ENCODE peak calls at places on chromosome 20, in five cellular contexts. One of them, this sample, is unnamed.
A peak's percentile ranks its signal among the peaks of the same experiment; 100 is the strongest.

GRCh38 chr20:18788021-18788420 is 25.6 kb upstream of the SCP2D1 start:
- ATAC-seq in K562: no peak
- ATAC-seq in GM12878: no peak
- ATAC-seq in A549: no peak
- ATAC-seq in HepG2: no peak
- ATAC-seq in this sample: no peak

GRCh38 chr20:60008130-60008808 is 50.0 kb downstream of the CDH26 start:
- ATAC-seq in K562: no peak
- ATAC-seq in GM12878: peak; percentile 35
- ATAC-seq in A549: no peak
- ATAC-seq in HepG2: no peak
- ATAC-seq in this sample: no peak

GRCh38 chr20:62743777-62744317 is 35.2 kb downstream of the NTSR1 start:
- ATAC-seq in K562: no peak
- ATAC-seq in GM12878: no peak
- ATAC-seq in A549: no peak
- ATAC-seq in HepG2: no peak
- ATAC-seq in this sample: no peak

GRCh38 chr20:54665812-54666211 is 190.4 kb downstream of the DOK5 start:
- ATAC-seq in K562: no peak
- ATAC-seq in GM12878: no peak
- ATAC-seq in A549: no peak
- ATAC-seq in HepG2: no peak
- ATAC-seq in this sample: no peak

GRCh38 chr20:45279992-45280391 is 25.6 kb upstream of the SLPI start:
- ATAC-seq in K562: no peak
- ATAC-seq in GM12878: no peak
- ATAC-seq in A549: no peak
- ATAC-seq in HepG2: no peak
- ATAC-seq in this sample: no peak

GRCh38 chr20:55471052-55472006 is 534.0 kb downstream of the CBLN4 start:
- ATAC-seq in K562: no peak
- ATAC-seq in GM12878: no peak
- ATAC-seq in A549: no peak
- ATAC-seq in HepG2: peak; percentile 93
- ATAC-seq in this sample: no peak

GRCh38 chr20:2023151-2023550 is 29.3 kb upstream of the PDYN start:
- ATAC-seq in K562: no peak
- ATAC-seq in GM12878: no peak
- ATAC-seq in A549: no peak
- ATAC-seq in HepG2: no peak
- ATAC-seq in this sample: no peak

GRCh38 chr20:64266988-64267387 is 11.4 kb downstream of the PCMTD2 start:
- ATAC-seq in K562: no peak
- ATAC-seq in GM12878: no peak
- ATAC-seq in A549: no peak
- ATAC-seq in HepG2: no peak
- ATAC-seq in this sample: no peak

GRCh38 chr20:58441723-58442122 is 52.7 kb downstream of the VAPB start:
- ATAC-seq in K562: no peak
- ATAC-seq in GM12878: no peak
- ATAC-seq in A549: no peak
- ATAC-seq in HepG2: no peak
- ATAC-seq in this sample: no peak

GRCh38 chr20:49385471-49385870 is 97.0 kb downstream of the KCNB1 start:
- ATAC-seq in K562: peak; percentile 93
- ATAC-seq in GM12878: peak; percentile 97
- ATAC-seq in A549: peak; percentile 92
- ATAC-seq in HepG2: peak; percentile 76
- ATAC-seq in this sample: no peak

GRCh38 chr20:53866787-53867740 is 203.3 kb downstream of the BCAS1 start:
- ATAC-seq in K562: no peak
- ATAC-seq in GM12878: peak; percentile 77
- ATAC-seq in A549: peak; percentile 44
- ATAC-seq in HepG2: peak; percentile 72
- ATAC-seq in this sample: peak; percentile 28

GRCh38 chr20:22686097-22686496 is 101.7 kb upstream of the FOXA2 start:
- ATAC-seq in K562: peak; percentile 91
- ATAC-seq in GM12878: peak; percentile 73
- ATAC-seq in A549: peak; percentile 90
- ATAC-seq in HepG2: peak; percentile 58
- ATAC-seq in this sample: peak; percentile 23

GRCh38 chr20:10634683-10635411 is 39.0 kb downstream of the JAG1 start:
- ATAC-seq in K562: no peak
- ATAC-seq in GM12878: no peak
- ATAC-seq in A549: peak; percentile 14
- ATAC-seq in HepG2: no peak
- ATAC-seq in this sample: no peak

GRCh38 chr20:35015863-35016193 is 60.2 kb downstream of the MYH7B start:
- ATAC-seq in K562: no peak
- ATAC-seq in GM12878: no peak
- ATAC-seq in A549: no peak
- ATAC-seq in HepG2: no peak
- ATAC-seq in this sample: no peak

GRCh38 chr20:6162239-6162638 is 39.4 kb upstream of the FERMT1 start:
- ATAC-seq in K562: no peak
- ATAC-seq in GM12878: no peak
- ATAC-seq in A549: no peak
- ATAC-seq in HepG2: no peak
- ATAC-seq in this sample: peak; percentile 79

GRCh38 chr20:57930328-57930727 is 220.5 kb upstream of the PMEPA1 start:
- ATAC-seq in K562: no peak
- ATAC-seq in GM12878: no peak
- ATAC-seq in A549: no peak
- ATAC-seq in HepG2: no peak
- ATAC-seq in this sample: no peak

GRCh38 chr20:46713957-46714834 is 4.7 kb downstream of the SLC2A10 start:
- ATAC-seq in K562: no peak
- ATAC-seq in GM12878: no peak
- ATAC-seq in A549: no peak
- ATAC-seq in HepG2: no peak
- ATAC-seq in this sample: no peak

GRCh38 chr20:4867036-4867435 is 134.3 kb downstream of the SLC23A2 start:
- ATAC-seq in K562: no peak
- ATAC-seq in GM12878: no peak
- ATAC-seq in A549: no peak
- ATAC-seq in HepG2: no peak
- ATAC-seq in this sample: no peak

GRCh38 chr20:47568837-47569410 is 67.2 kb downstream of the NCOA3 start:
- ATAC-seq in K562: no peak
- ATAC-seq in GM12878: no peak
- ATAC-seq in A549: no peak
- ATAC-seq in HepG2: no peak
- ATAC-seq in this sample: no peak

GRCh38 chr20:50121858-50122271 is 8.9 kb upstream of the UBE2V1 start:
- ATAC-seq in K562: peak; percentile 68
- ATAC-seq in GM12878: peak; percentile 51
- ATAC-seq in A549: peak; percentile 75
- ATAC-seq in HepG2: peak; percentile 51
- ATAC-seq in this sample: no peak

GRCh38 chr20:46893877-46894578 is 615 bp upstream of the EYA2 start:
- ATAC-seq in K562: no peak
- ATAC-seq in GM12878: no peak
- ATAC-seq in A549: peak; percentile 64
- ATAC-seq in HepG2: no peak
- ATAC-seq in this sample: no peak

GRCh38 chr20:8431538-8432434 is 299.7 kb downstream of the PLCB1 start:
- ATAC-seq in K562: no peak
- ATAC-seq in GM12878: no peak
- ATAC-seq in A549: no peak
- ATAC-seq in HepG2: no peak
- ATAC-seq in this sample: peak; percentile 44
- TF ChIP-seq EP300 in K562: no peak
- TF ChIP-seq EP300 in GM12878: no peak
- TF ChIP-seq EP300 in A549: no peak
- TF ChIP-seq EP300 in HepG2: no peak
- TF ChIP-seq EP300 in this sample: no peak

GRCh38 chr20:19944772-19945459 is 72.2 kb upstream of the NAA20 start:
- ATAC-seq in K562: no peak
- ATAC-seq in GM12878: peak; percentile 82
- ATAC-seq in A549: no peak
- ATAC-seq in HepG2: no peak
- ATAC-seq in this sample: no peak
- TF ChIP-seq EP300 in K562: no peak
- TF ChIP-seq EP300 in GM12878: peak; percentile 88
- TF ChIP-seq EP300 in A549: no peak
- TF ChIP-seq EP300 in HepG2: no peak
- TF ChIP-seq EP300 in this sample: no peak

GRCh38 chr20:37397954-37398749 is 52.2 kb downstream of the SRC start:
- ATAC-seq in K562: no peak
- ATAC-seq in GM12878: no peak
- ATAC-seq in A549: no peak
- ATAC-seq in HepG2: peak; percentile 9
- ATAC-seq in this sample: no peak

GRCh38 chr20:37395921-37396519 is 50.1 kb downstream of the SRC start:
- ATAC-seq in K562: peak; percentile 14
- ATAC-seq in GM12878: no peak
- ATAC-seq in A549: peak; percentile 2
- ATAC-seq in HepG2: no peak
- ATAC-seq in this sample: peak; percentile 13

GRCh38 chr20:37395411-37395800 is 49.5 kb downstream of the SRC start:
- ATAC-seq in K562: no peak
- ATAC-seq in GM12878: no peak
- ATAC-seq in A549: no peak
- ATAC-seq in HepG2: no peak
- ATAC-seq in this sample: peak; percentile 32

GRCh38 chr20:37397076-37397953 is 51.4 kb downstream of the SRC start:
- ATAC-seq in K562: peak; percentile 71
- ATAC-seq in GM12878: no peak
- ATAC-seq in A549: peak; percentile 22
- ATAC-seq in HepG2: peak; percentile 1
- ATAC-seq in this sample: no peak

DNA sequence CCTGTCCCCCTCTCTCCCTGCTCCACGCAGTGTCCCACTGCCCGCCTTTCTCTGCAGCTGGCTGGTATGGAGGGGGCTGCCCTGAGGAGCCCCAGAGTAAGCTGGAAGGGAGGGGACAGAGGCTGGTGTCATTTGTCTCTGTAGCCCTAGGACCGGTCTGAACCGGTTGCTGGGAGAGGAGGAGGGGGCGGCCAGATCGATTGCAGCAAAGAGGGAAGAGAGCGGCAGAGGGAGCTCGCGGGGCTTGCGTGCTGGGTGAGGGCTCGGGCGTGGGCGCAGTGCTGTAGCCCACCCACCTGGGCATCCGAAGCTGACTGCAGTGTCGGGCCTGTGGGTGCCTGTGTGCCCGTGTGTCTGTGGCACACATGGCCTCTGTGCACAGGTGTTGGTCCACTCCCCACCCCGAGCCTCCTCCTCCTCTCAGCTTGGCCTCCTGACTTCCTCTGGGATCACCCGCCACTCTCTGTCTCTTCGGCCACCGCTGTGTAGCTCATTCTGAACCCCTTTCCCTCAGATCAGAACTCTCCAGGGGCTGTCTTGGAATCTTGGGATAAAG is 50.7 kb downstream of the SRC start:
- ATAC-seq in K562: peak; percentile 77
- ATAC-seq in GM12878: no peak
- ATAC-seq in A549: no peak
- ATAC-seq in HepG2: no peak
- ATAC-seq in this sample: no peak
- TF ChIP-seq EP300 in K562: no peak
- TF ChIP-seq EP300 in GM12878: no peak
- TF ChIP-seq EP300 in A549: no peak
- TF ChIP-seq EP300 in HepG2: no peak
- TF ChIP-seq EP300 in this sample: no peak

DNA sequence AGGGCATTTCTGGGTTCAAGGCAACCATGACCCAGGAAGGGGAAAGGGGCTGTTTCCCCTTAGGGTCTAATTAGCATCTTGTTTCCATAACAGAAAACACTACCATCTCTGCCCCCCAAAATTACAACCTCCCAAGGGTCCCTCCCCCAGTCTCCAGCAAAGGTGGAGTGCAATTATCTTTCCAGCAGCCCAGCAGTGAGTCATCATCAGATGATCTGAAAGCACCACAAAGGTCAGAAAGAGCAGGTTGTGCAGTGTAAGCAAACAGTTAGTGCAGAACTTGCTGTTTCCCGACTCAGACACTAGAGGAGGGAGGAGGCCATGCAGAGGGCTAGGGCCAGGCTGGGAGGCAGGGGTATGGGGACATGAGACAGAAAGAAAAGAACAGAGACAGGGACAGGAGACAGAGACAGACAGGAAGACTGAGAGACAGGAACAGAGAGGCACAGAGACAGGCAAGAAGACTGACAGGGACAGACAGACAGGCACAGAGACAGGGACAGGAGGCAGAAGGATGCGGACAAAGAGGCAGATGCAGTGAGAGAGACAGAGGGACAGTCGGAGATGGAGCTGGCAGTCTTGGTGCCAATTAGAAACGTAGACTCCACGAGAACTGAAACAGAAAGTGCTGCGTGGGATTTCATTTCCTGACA is 62.5 kb downstream of the PYGB start:
- ATAC-seq in K562: peak; percentile 98
- ATAC-seq in GM12878: peak; percentile 97
- ATAC-seq in A549: peak; percentile 87
- ATAC-seq in HepG2: peak; percentile 96
- ATAC-seq in this sample: peak; percentile 87
- TF ChIP-seq EP300 in K562: peak; percentile 80
- TF ChIP-seq EP300 in GM12878: peak; percentile 30
- TF ChIP-seq EP300 in A549: peak; percentile 70
- TF ChIP-seq EP300 in HepG2: peak; percentile 63
- TF ChIP-seq EP300 in this sample: no peak

This sample was measured in gastroesophageal sphincter.